ENCODE peak calls at places on chromosome 11, in five cellular contexts. A, B, O, T and S are unnamed samples.
A peak's percentile ranks its signal among the peaks of the same experiment; 100 is the strongest.

GRCh38 chr11:62853279-62853965 is 14.0 kb upstream of the WDR74 start:
- DNase-seq in A (no peak), B (no peak), O (no peak), T (no peak), S (no peak)

GRCh38 chr11:11380340-11380739 is 27.3 kb upstream of the CSNK2A3 start:
- DNase-seq in A (no peak), B (no peak), O (no peak), T (no peak), S (no peak)

GRCh38 chr11:46336781-46337180 is 10.5 kb upstream of the DGKZ start:
- DNase-seq in A (no peak), B (peak; percentile 35), O (no peak), T (no peak), S (no peak)

GRCh38 chr11:106286881-106287504 is 209.5 kb downstream of the AASDHPPT start:
- DNase-seq in A (no peak), B (no peak), O (no peak), T (no peak), S (no peak)

GRCh38 chr11:50078001-50078400 is 45.3 kb downstream of the OR4C45 start:
- DNase-seq in A (no peak), B (no peak), O (no peak), T (no peak), S (no peak)

GRCh38 chr11:111001986-111002616 is 243.4 kb upstream of the POU2AF2 start:
- DNase-seq in A (no peak), B (peak; percentile 83), O (no peak), T (no peak), S (no peak)

GRCh38 chr11:124276081-124276480 is 19.9 kb downstream of the OR8G5 start:
- DNase-seq in A (no peak), B (peak; percentile 1), O (no peak), T (no peak), S (no peak)

GRCh38 chr11:94477644-94478043 is 16.0 kb downstream of the MRE11 start:
- DNase-seq in A (no peak), B (no peak), O (no peak), T (no peak), S (no peak)

GRCh38 chr11:64356498-64357411 is 2.2 kb upstream of the RPS6KA4 start:
- DNase-seq in A (no peak), B (peak; percentile 29), O (no peak), T (no peak), S (no peak)

GRCh38 chr11:86740628-86741488 is 59.5 kb upstream of the PRSS23 start:
- DNase-seq in A (no peak), B (peak; percentile 95), O (no peak), T (no peak), S (no peak)

GRCh38 chr11:10282121-10282520 is 11.9 kb downstream of the SBF2 start:
- DNase-seq in A (no peak), B (no peak), O (no peak), T (no peak), S (no peak)

GRCh38 chr11:83521647-83522596 is 235.8 kb upstream of the CCDC90B start:
- DNase-seq in A (no peak), B (peak; percentile 34), O (no peak), T (no peak), S (no peak)

GRCh38 chr11:74696932-74697687 is 34.1 kb downstream of the CHRDL2 start:
- DNase-seq in A (no peak), B (peak; percentile 95), O (peak; percentile 83), T (no peak), S (no peak)

GRCh38 chr11:19088791-19089190 is 28.2 kb upstream of the ZDHHC13 start:
- DNase-seq in A (no peak), B (no peak), O (no peak), T (no peak), S (no peak)

GRCh38 chr11:122933434-122933833 is 48.2 kb downstream of the BSX start:
- DNase-seq in A (no peak), B (peak; percentile 75), O (no peak), T (no peak), S (no peak)

GRCh38 chr11:69386594-69387408 is 92.8 kb downstream of the MYEOV start:
- DNase-seq in A (no peak), B (no peak), O (no peak), T (no peak), S (no peak)

GRCh38 chr11:12472401-12473065 is 95.2 kb downstream of the PARVA start:
- DNase-seq in A (no peak), B (no peak), O (no peak), T (no peak), S (no peak)

GRCh38 chr11:46290021-46290420 is 12.6 kb downstream of the CREB3L1 start:
- DNase-seq in A (no peak), B (no peak), O (no peak), T (no peak), S (no peak)

GRCh38 chr11:85740464-85741400 is 54.7 kb upstream of the CCDC89 start:
- DNase-seq in A (no peak), B (no peak), O (no peak), T (no peak), S (no peak)

GRCh38 chr11:71170619-71171018 is 81.8 kb downstream of the SHANK2 start:
- DNase-seq in A (no peak), B (no peak), O (no peak), T (no peak), S (no peak)

GRCh38 chr11:112279901-112280267 is 19.2 kb upstream of the PLET1 start:
- DNase-seq in A (peak; percentile 74), B (peak; percentile 35), O (peak; percentile 70), T (peak; percentile 74), S (peak; percentile 38)

GRCh38 chr11:114438303-114438702 is 964 bp upstream of the REXO2 start:
- DNase-seq in A (no peak), B (no peak), O (no peak), T (no peak), S (no peak)

DNA sequence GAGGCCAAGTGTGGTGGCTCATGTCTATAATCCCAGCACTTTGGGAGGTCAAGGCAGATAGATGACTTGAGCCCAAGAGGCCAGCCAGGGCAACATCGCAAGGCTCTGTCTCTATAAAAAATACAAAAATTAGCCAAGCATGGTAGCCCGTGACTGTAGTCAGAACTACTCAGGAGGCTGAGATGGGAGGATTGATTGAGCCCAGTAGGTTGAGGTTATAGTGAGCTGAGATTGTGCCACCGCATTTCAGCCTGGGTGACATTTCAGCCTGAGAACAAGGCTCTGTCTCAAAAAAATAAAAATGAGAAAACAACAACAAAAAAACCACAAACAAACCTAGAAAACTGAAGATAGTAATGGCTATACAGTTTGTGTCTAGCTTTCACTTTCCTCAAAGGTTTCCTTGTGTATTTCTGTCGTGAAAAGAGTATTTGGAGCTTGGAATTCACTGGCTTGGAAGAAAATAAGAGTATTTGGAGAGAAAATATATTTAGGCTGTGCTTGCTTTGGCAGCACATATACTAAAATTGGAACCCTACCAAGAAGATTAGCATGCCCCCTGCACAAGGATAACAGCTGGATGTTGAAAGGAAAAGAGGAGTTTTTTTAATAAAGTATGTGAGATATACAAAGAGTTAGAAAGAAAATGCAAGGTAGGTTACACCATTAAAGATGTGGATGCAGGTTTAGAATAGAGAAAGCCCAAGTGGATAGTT is 3.9 kb upstream of the BIRC3 start:
- DNase-seq in A (no peak), B (no peak), O (no peak), T (no peak), S (no peak)
- H3K4me3 ChIP-seq in A (peak overlapping the region; percentile 28), B (peak overlapping the region; percentile 5), O (peak overlapping the region; percentile 47), T (no peak overlapping the region), S (peak overlapping the region; percentile 11)

GRCh38 chr11:109946322-109946846 is 146.8 kb upstream of the ZC3H12C start:
- DNase-seq in A (no peak), B (peak; percentile 96), O (peak; percentile 80), T (peak; percentile 93), S (no peak)

GRCh38 chr11:109940816-109941215 is 152.4 kb upstream of the ZC3H12C start:
- DNase-seq in A (no peak), B (peak; percentile 87), O (no peak), T (no peak), S (no peak)

DNA sequence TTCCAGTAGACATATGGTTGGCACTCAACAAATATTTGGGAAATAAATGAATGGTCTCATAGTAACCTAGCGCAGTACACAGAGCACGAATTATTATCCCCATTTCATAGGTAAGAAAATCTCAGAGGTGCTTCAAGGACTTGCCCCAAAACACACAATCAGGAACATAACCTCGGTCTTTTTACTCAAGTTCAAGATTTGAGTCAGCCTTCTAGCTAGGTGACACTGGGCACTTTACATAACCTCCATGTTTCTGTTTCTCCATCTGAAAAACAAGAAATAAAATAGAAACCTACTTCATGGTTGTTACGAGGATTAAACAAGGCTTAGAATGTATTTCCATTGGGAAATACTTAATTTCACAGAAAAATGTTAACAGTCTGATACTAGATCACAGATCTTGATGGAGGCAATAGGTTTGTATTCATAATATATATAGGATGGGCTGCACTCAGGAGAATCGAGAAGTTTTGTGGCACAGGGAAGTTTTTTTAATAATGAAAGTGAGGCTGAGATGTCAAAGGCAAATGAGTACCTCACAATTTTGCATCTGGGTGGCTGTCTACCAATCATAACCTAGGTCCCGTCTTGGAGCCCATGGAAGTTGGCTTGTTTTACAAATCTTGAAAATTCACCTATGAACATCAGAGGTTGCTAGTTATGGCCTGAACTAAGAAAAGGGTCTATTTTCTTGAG is 147.4 kb upstream of the ZC3H12C start:
- DNase-seq in A (no peak), B (no peak), O (no peak), T (no peak), S (no peak)
- H3K4me3 ChIP-seq in A (no peak overlapping the region), B (peak overlapping the region; percentile 5), O (peak overlapping the region; percentile 53), T (no peak overlapping the region), S (no peak overlapping the region)

GRCh38 chr11:17734418-17734911 is at the start of gene KCNC1:
- DNase-seq in A (no peak), B (peak; percentile 32), O (no peak), T (peak; percentile 26), S (no peak)

GRCh38 chr11:17733261-17733660 is 1.3 kb upstream of the KCNC1 start:
- DNase-seq in A (no peak), B (no peak), O (no peak), T (no peak), S (no peak)

GRCh38 chr11:17736921-17737817 is 2.6 kb downstream of the KCNC1 start:
- DNase-seq in A (no peak), B (no peak), O (no peak), T (no peak), S (no peak)

GRCh38 chr11:17735823-17736772 is 1.5 kb downstream of the KCNC1 start:
- DNase-seq in A (no peak), B (no peak), O (no peak), T (no peak), S (no peak)

DNA sequence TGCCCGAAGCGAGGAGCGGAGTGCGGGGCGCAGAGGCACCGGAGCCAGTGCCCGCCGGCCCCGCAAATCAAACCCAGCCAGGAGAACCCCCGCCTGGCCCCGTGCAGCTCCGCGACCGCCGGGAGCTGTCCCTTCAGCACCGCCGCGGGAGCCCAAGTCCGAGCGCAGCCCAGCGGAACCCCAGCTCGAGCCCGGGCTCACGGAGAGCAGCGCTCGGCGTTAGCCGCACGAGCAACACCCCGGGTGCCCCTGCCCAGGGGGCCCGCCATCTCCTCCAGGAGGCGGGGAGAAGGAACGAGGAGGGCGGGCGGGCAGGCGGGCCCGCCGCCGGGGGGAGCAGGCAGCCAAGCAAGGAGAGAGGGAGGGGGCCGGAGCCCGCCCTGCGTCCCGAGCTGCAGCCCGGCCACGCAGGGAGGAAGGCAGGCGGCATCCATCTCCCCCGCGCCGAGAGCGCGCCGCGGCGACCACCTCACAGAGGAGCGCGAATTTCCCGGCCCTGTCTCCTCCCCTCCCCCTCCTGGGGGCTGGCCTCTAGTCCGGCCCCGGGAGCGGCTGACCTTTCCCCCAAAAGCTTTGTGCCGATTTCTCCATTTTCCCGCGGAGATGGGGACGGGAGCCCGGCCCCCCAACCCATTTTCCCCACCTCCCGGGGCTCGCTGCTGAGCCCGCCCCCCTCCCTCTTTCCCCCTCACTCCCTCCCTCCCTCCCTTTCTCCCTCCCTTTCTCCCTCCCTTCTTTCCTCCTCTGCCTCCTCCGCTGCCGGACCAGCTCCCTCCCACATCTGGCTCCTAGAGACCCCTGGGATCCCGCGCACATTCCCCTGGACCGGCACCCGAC is 623 bp downstream of the KCNC1 start:
- DNase-seq in A (no peak), B (peak; percentile 58), O (peak; percentile 66), T (peak; percentile 25), S (no peak)
- H3K4me3 ChIP-seq in A (no peak overlapping the region), B (no peak overlapping the region), O (peak overlapping the region; percentile 67), T (peak overlapping the region; percentile 52), S (no peak overlapping the region)

GRCh38 chr11:35943761-35944502 is at the start of gene LDLRAD3:
- DNase-seq in A (peak; percentile 7), B (peak; percentile 75), O (peak; percentile 76), T (peak; percentile 48), S (no peak)
- H3K4me3 ChIP-seq in A (no peak within 1 kb of the TSS), B (peak within 1 kb of the TSS; percentile 75), O (peak within 1 kb of the TSS; percentile 75), T (peak within 1 kb of the TSS; percentile 60), S (peak within 1 kb of the TSS; percentile 31)